ENCODE peak calls at places on chromosomes 12 and 14, in six cellular contexts. L, A, R, O, I and Q are unnamed samples.

GRCh38 chr14:65689070-65689469 is 276.5 kb downstream of the FUT8 start:
- DNase-seq in L (no peak), A (no peak), R (no peak), O (no peak), I (no peak), Q (no peak)

GRCh38 chr14:104091061-104091926 is 5.8 kb downstream of the ASPG start:
- DNase-seq in L (no peak), A (no peak), R (peak; percentile 47), O (peak; percentile 44), I (no peak), Q (no peak)

GRCh38 chr12:78645956-78646355 is 218.6 kb upstream of the SYT1 start:
- DNase-seq in L (no peak), A (peak; percentile 11), R (no peak), O (no peak), I (no peak), Q (no peak)

GRCh38 chr14:94663965-94664704 is 51.9 kb downstream of the SERPINA3 start:
- DNase-seq in L (no peak), A (no peak), R (no peak), O (no peak), I (no peak), Q (no peak)

GRCh38 chr14:76810953-76811400 is 1.7 kb downstream of the ANGEL1 start:
- DNase-seq in L (no peak), A (peak; percentile 42), R (peak; percentile 31), O (no peak), I (no peak), Q (peak; percentile 36)

GRCh38 chr12:108730337-108731104 is 797 bp downstream of the CORO1C start:
- DNase-seq in L (peak; percentile 51), A (peak; percentile 87), R (peak; percentile 84), O (peak; percentile 63), I (peak; percentile 8), Q (no peak)

GRCh38 chr14:105980224-105980623 is 453.8 kb downstream of the TMEM121 start:
- DNase-seq in L (no peak), A (no peak), R (no peak), O (no peak), I (no peak), Q (no peak)

GRCh38 chr12:9933966-9934365 is 1.8 kb upstream of the CLEC2A start:
- DNase-seq in L (no peak), A (no peak), R (no peak), O (no peak), I (no peak), Q (no peak)

GRCh38 chr12:55697686-55698085 is 10.0 kb downstream of the ITGA7 start:
- DNase-seq in L (no peak), A (no peak), R (no peak), O (no peak), I (no peak), Q (no peak)

GRCh38 chr14:56874375-56874774 is 64.1 kb upstream of the OTX2 start:
- DNase-seq in L (peak; percentile 9), A (peak; percentile 24), R (peak; percentile 73), O (no peak), I (no peak), Q (no peak)

GRCh38 chr14:24920265-24921080 is 129.5 kb downstream of the STXBP6 start:
- DNase-seq in L (no peak), A (no peak), R (no peak), O (no peak), I (no peak), Q (no peak)

GRCh38 chr14:102761206-102761605 is 16.0 kb upstream of the TRAF3 start:
- DNase-seq in L (no peak), A (no peak), R (no peak), O (no peak), I (no peak), Q (no peak)